ENCODE peak calls at places on chromosomes 11 and 22, in ten cellular contexts. One of them, this sample, is unnamed.

GRCh38 chr22:37999640-38000272 is 15.4 kb upstream of the SOX10 start:
- DNase-seq in esophagus squamous epithelium: no peak
- DNase-seq in ovary: no peak
- DNase-seq in adrenal gland: peak
- DNase-seq in upper lobe of right lung: no peak
- DNase-seq in epithelial cell of prostate: peak
- DNase-seq in uterus: no peak
- DNase-seq in left lung: no peak
- DNase-seq in CD4-positive, CD25-positive, alpha-beta regulatory T cell: no peak
- DNase-seq in fibroblast of lung: peak
- DNase-seq in this sample: no peak

GRCh38 chr11:11229691-11230090 is 123.4 kb downstream of the CSNK2A3 start:
- DNase-seq in esophagus squamous epithelium: no peak
- DNase-seq in ovary: no peak
- DNase-seq in adrenal gland: no peak
- DNase-seq in upper lobe of right lung: no peak
- DNase-seq in epithelial cell of prostate: peak
- DNase-seq in uterus: no peak
- DNase-seq in left lung: no peak
- DNase-seq in CD4-positive, CD25-positive, alpha-beta regulatory T cell: no peak
- DNase-seq in fibroblast of lung: no peak
- DNase-seq in this sample: no peak

GRCh38 chr11:86072211-86072610 is 3.3 kb upstream of the PICALM start:
- DNase-seq in esophagus squamous epithelium: no peak
- DNase-seq in ovary: no peak
- DNase-seq in adrenal gland: no peak
- DNase-seq in upper lobe of right lung: no peak
- DNase-seq in epithelial cell of prostate: no peak
- DNase-seq in uterus: no peak
- DNase-seq in left lung: no peak
- DNase-seq in CD4-positive, CD25-positive, alpha-beta regulatory T cell: no peak
- DNase-seq in fibroblast of lung: no peak
- DNase-seq in this sample: no peak

GRCh38 chr22:38849816-38850215 is 6.0 kb upstream of the NPTXR start:
- DNase-seq in esophagus squamous epithelium: no peak
- DNase-seq in ovary: no peak
- DNase-seq in adrenal gland: no peak
- DNase-seq in upper lobe of right lung: no peak
- DNase-seq in epithelial cell of prostate: no peak
- DNase-seq in uterus: no peak
- DNase-seq in left lung: no peak
- DNase-seq in CD4-positive, CD25-positive, alpha-beta regulatory T cell: no peak
- DNase-seq in fibroblast of lung: no peak
- DNase-seq in this sample: no peak

GRCh38 chr11:95684701-95685100 is 104.9 kb downstream of the FAM76B start:
- DNase-seq in esophagus squamous epithelium: no peak
- DNase-seq in ovary: no peak
- DNase-seq in adrenal gland: no peak
- DNase-seq in upper lobe of right lung: no peak
- DNase-seq in epithelial cell of prostate: no peak
- DNase-seq in uterus: no peak
- DNase-seq in left lung: no peak
- DNase-seq in CD4-positive, CD25-positive, alpha-beta regulatory T cell: no peak
- DNase-seq in fibroblast of lung: no peak
- DNase-seq in this sample: no peak

GRCh38 chr11:18243783-18244362 is 4.6 kb downstream of the SAA2 start:
- DNase-seq in esophagus squamous epithelium: no peak
- DNase-seq in ovary: no peak
- DNase-seq in adrenal gland: peak
- DNase-seq in upper lobe of right lung: no peak
- DNase-seq in epithelial cell of prostate: no peak
- DNase-seq in uterus: no peak
- DNase-seq in left lung: peak
- DNase-seq in CD4-positive, CD25-positive, alpha-beta regulatory T cell: peak
- DNase-seq in fibroblast of lung: peak
- DNase-seq in this sample: peak

GRCh38 chr11:288328-289144 is at the start of gene PGGHG:
- DNase-seq in esophagus squamous epithelium: no peak
- DNase-seq in ovary: peak
- DNase-seq in adrenal gland: peak
- DNase-seq in upper lobe of right lung: peak
- DNase-seq in epithelial cell of prostate: no peak
- DNase-seq in uterus: peak
- DNase-seq in left lung: peak
- DNase-seq in CD4-positive, CD25-positive, alpha-beta regulatory T cell: no peak
- DNase-seq in fibroblast of lung: peak
- DNase-seq in this sample: peak

GRCh38 chr11:64132388-64132771 is 33.5 kb downstream of the MACROD1 start:
- DNase-seq in esophagus squamous epithelium: no peak
- DNase-seq in ovary: no peak
- DNase-seq in adrenal gland: no peak
- DNase-seq in upper lobe of right lung: no peak
- DNase-seq in epithelial cell of prostate: no peak
- DNase-seq in uterus: no peak
- DNase-seq in left lung: no peak
- DNase-seq in CD4-positive, CD25-positive, alpha-beta regulatory T cell: no peak
- DNase-seq in fibroblast of lung: no peak
- DNase-seq in this sample: no peak

GRCh38 chr11:117815262-117815803 is 9.2 kb downstream of the FXYD2 start:
- DNase-seq in esophagus squamous epithelium: peak
- DNase-seq in ovary: no peak
- DNase-seq in adrenal gland: peak
- DNase-seq in upper lobe of right lung: no peak
- DNase-seq in epithelial cell of prostate: no peak
- DNase-seq in uterus: no peak
- DNase-seq in left lung: peak
- DNase-seq in CD4-positive, CD25-positive, alpha-beta regulatory T cell: peak
- DNase-seq in fibroblast of lung: no peak
- DNase-seq in this sample: peak

DNA sequence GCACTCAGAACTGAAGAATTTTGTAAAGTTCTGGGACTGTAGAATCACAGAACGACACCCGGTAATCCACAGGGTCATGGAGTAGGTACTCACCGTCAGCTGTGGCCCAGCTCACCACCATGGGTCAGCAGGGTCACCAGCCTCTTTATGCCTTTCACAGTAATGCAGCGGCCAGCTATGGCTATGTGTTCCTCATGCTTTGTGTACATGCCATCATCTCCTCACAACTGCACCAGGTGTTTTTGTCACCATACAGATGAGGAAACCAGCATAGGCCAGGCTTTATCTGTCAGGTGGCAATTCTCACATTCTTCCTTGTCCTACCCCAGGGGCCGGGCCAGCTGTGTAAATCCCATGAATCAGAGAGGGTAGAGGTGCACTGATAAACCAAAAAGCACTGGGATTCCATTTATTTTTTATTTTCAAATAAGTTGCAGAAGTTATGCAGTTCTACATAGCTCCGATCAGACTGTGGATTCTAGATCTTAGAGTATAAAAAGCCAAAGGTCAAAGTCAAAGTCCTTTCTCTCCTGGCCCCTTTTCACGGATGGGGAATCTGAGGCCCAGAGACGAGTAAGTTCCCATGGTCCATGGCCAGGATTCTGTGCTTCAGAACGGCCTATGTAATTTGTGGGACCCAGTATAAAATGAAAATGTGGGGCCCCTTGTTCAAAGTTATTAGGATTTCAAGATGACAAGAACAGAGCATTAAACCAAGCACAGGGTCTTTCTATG is 17.5 kb downstream of the TSKU start:
- DNase-seq in esophagus squamous epithelium: no peak
- DNase-seq in ovary: no peak
- DNase-seq in adrenal gland: no peak
- DNase-seq in upper lobe of right lung: no peak
- DNase-seq in epithelial cell of prostate: no peak
- DNase-seq in uterus: no peak
- DNase-seq in left lung: no peak
- DNase-seq in CD4-positive, CD25-positive, alpha-beta regulatory T cell: no peak
- DNase-seq in fibroblast of lung: no peak
- DNase-seq in this sample: no peak
- H3K27ac ChIP-seq in esophagus squamous epithelium: peak
- H3K27ac ChIP-seq in ovary: no peak
- H3K27ac ChIP-seq in adrenal gland: no peak
- H3K27ac ChIP-seq in upper lobe of right lung: no peak
- H3K27ac ChIP-seq in epithelial cell of prostate: no peak
- H3K27ac ChIP-seq in uterus: peak
- H3K27ac ChIP-seq in left lung: no peak
- H3K27ac ChIP-seq in CD4-positive, CD25-positive, alpha-beta regulatory T cell: no peak
- H3K27ac ChIP-seq in fibroblast of lung: no peak
- H3K27ac ChIP-seq in this sample: no peak

DNA sequence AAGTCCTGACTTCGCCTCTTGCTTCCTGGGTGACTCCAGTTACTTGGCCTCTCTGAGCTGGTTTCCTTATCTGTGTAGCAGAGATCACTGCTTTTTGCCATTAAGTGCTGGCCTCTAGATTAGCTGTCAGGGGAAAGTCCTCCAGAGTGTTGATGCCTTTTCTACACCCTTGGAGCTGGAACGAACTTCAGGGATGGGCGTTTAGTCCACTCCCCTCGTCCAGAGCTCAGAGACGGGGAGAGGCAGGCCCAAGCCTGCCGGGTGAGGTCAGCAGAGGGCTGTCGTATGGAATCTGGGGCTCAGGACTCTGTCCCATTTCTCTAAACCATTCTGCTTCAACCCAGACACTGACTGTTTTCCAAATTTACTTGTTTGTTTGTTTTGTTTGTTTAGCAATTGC is 75.0 kb downstream of the KIAA1671 start:
- DNase-seq in esophagus squamous epithelium: no peak
- DNase-seq in ovary: no peak
- DNase-seq in adrenal gland: no peak
- DNase-seq in upper lobe of right lung: no peak
- DNase-seq in epithelial cell of prostate: no peak
- DNase-seq in uterus: no peak
- DNase-seq in left lung: no peak
- DNase-seq in CD4-positive, CD25-positive, alpha-beta regulatory T cell: no peak
- DNase-seq in fibroblast of lung: no peak
- DNase-seq in this sample: no peak
- H3K27ac ChIP-seq in esophagus squamous epithelium: peak
- H3K27ac ChIP-seq in ovary: no peak
- H3K27ac ChIP-seq in adrenal gland: peak
- H3K27ac ChIP-seq in upper lobe of right lung: no peak
- H3K27ac ChIP-seq in epithelial cell of prostate: peak
- H3K27ac ChIP-seq in uterus: no peak
- H3K27ac ChIP-seq in left lung: no peak
- H3K27ac ChIP-seq in CD4-positive, CD25-positive, alpha-beta regulatory T cell: no peak
- H3K27ac ChIP-seq in fibroblast of lung: no peak
- H3K27ac ChIP-seq in this sample: no peak

DNA sequence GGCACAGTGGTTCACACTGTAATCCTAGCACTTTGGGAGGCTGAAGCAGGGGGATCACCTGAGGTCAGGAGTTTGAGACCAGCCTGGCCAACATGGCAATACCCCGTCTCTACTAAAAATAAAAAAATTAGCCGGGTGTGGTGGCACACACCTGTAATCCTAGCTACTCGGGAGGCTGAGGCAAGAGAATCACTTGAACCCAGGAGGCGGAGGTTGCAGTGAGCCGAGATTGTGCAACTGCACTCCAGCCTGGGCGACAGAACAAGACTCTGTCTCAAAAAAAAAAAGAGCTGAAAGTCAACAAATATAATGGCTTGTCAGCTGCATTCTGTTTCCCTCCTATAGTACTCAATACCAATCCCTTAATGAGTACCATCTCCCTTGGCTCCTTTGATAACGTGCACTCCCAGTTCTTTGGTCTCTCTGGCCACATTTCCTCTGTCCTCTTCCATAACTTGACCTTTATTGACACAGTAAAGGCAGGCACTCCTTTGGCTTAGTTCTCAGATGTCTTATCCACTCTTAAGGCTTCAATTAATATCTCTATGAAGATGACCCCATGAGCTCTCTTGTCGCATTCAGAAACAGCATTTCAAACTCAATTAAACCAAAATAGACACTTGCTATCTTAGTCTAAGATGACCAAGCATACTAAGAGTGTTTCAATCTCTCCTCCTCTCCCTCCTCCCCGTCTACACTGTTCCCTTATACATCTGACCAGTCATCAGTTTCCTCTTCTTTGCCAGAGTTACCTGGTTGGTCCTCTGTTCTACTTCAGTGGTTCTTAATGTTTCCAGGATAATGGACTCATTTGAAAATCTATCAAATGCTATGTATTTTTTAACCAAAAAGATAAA is 4.8 kb downstream of the MAPK1 start:
- DNase-seq in esophagus squamous epithelium: no peak
- DNase-seq in ovary: no peak
- DNase-seq in adrenal gland: no peak
- DNase-seq in upper lobe of right lung: no peak
- DNase-seq in epithelial cell of prostate: no peak
- DNase-seq in uterus: no peak
- DNase-seq in left lung: no peak
- DNase-seq in CD4-positive, CD25-positive, alpha-beta regulatory T cell: no peak
- DNase-seq in fibroblast of lung: no peak
- DNase-seq in this sample: no peak
- H3K27ac ChIP-seq in esophagus squamous epithelium: peak
- H3K27ac ChIP-seq in ovary: no peak
- H3K27ac ChIP-seq in adrenal gland: no peak
- H3K27ac ChIP-seq in upper lobe of right lung: no peak
- H3K27ac ChIP-seq in epithelial cell of prostate: no peak
- H3K27ac ChIP-seq in uterus: no peak
- H3K27ac ChIP-seq in left lung: peak
- H3K27ac ChIP-seq in CD4-positive, CD25-positive, alpha-beta regulatory T cell: no peak
- H3K27ac ChIP-seq in fibroblast of lung: no peak
- H3K27ac ChIP-seq in this sample: no peak

GRCh38 chr11:119356349-119357031 is 10.0 kb upstream of the MFRP start:
- DNase-seq in esophagus squamous epithelium: no peak
- DNase-seq in ovary: peak
- DNase-seq in adrenal gland: peak
- DNase-seq in upper lobe of right lung: peak
- DNase-seq in epithelial cell of prostate: no peak
- DNase-seq in uterus: peak
- DNase-seq in left lung: peak
- DNase-seq in CD4-positive, CD25-positive, alpha-beta regulatory T cell: peak
- DNase-seq in fibroblast of lung: peak
- DNase-seq in this sample: peak
- H3K27ac ChIP-seq in esophagus squamous epithelium: peak
- H3K27ac ChIP-seq in ovary: peak
- H3K27ac ChIP-seq in adrenal gland: peak
- H3K27ac ChIP-seq in upper lobe of right lung: peak
- H3K27ac ChIP-seq in epithelial cell of prostate: no peak
- H3K27ac ChIP-seq in uterus: peak
- H3K27ac ChIP-seq in left lung: peak
- H3K27ac ChIP-seq in CD4-positive, CD25-positive, alpha-beta regulatory T cell: no peak
- H3K27ac ChIP-seq in fibroblast of lung: peak
- H3K27ac ChIP-seq in this sample: no peak

This sample was measured in CD4-positive, alpha-beta T cell.